ENCODE peak calls at places on chromosome 14, in nine cellular contexts. N is heart right ventricle, A is cardiac fibroblast, B is left ventricle myocardium inferior, W is hepatocyte, Y is fibroblast of lung, P is keratinocyte, H is transverse colon, J is A549. X is an unnamed sample.

GRCh38 chr14:68631691-68632590 is 160.9 kb downstream of the ZFP36L1 start:
- DNase-seq in N (no peak), Y (no peak), A (no peak), W (no peak), P (no peak), B (no peak), J (no peak), H (no peak), X (no peak)

GRCh38 chr14:58805057-58805456 is 167.3 kb downstream of the DACT1 start:
- DNase-seq in A (no peak), Y (peak), J (no peak), W (no peak), H (no peak), N (no peak), B (no peak), P (no peak), X (peak)

GRCh38 chr14:74917200-74917543 is 5.9 kb downstream of the RPS6KL1 start:
- DNase-seq in J (no peak), P (no peak), W (no peak), Y (no peak), H (no peak), N (no peak), B (no peak), A (no peak), X (no peak)

GRCh38 chr14:51203881-51204280 is 36.2 kb upstream of the TMX1 start:
- DNase-seq in A (no peak), B (no peak), N (no peak), H (no peak), Y (no peak), W (no peak), P (no peak), J (no peak), X (no peak)

GRCh38 chr14:68807987-68808386 is 15.1 kb upstream of the ZFP36L1 start:
- DNase-seq in A (no peak), Y (no peak), P (no peak), W (peak), J (no peak), N (no peak), H (no peak), B (no peak), X (no peak)

GRCh38 chr14:21264025-21264801 is 5.0 kb downstream of the HNRNPC start:
- DNase-seq in W (no peak), J (no peak), P (peak), A (peak), B (no peak), Y (peak), H (no peak), N (no peak), X (no peak)

GRCh38 chr14:67971627-67972625 is 152.3 kb downstream of the RAD51B start:
- DNase-seq in Y (no peak), N (no peak), H (no peak), B (no peak), P (peak), W (no peak), J (peak), A (peak), X (no peak)

GRCh38 chr14:64465856-64466554 is 706 bp downstream of the AKAP5 start:
- DNase-seq in W (peak), N (peak), H (no peak), Y (peak), J (peak), B (no peak), P (no peak), A (peak), X (peak)

GRCh38 chr14:67240168-67240932 is 885 bp upstream of the PALS1 start:
- DNase-seq in N (peak), A (peak), Y (no peak), H (peak), P (no peak), W (peak), B (peak), J (peak), X (peak)

GRCh38 chr14:64736271-64737131 is 32.3 kb downstream of the PLEKHG3 start:
- DNase-seq in H (peak), W (peak), B (peak), J (no peak), A (no peak), N (no peak), Y (no peak), P (no peak), X (no peak)

GRCh38 chr14:52640137-52640536 is 55.2 kb downstream of the ERO1A start:
- DNase-seq in B (no peak), A (no peak), P (no peak), N (no peak), J (no peak), W (no peak), Y (no peak), H (no peak), X (no peak)

GRCh38 chr14:50947446-50947845 is 3.2 kb upstream of the PYGL start:
- DNase-seq in J (no peak), Y (peak), P (no peak), H (no peak), W (no peak), N (no peak), A (no peak), B (no peak), X (no peak)

GRCh38 chr14:86321151-86321550 is 791.2 kb downstream of the FLRT2 start:
- DNase-seq in Y (peak), J (no peak), P (no peak), B (no peak), H (no peak), W (no peak), A (no peak), N (no peak), X (no peak)

GRCh38 chr14:102392506-102392905 is 29.8 kb downstream of the TECPR2 start:
- DNase-seq in J (no peak), Y (no peak), P (no peak), B (no peak), N (no peak), A (no peak), H (no peak), W (no peak), X (no peak)

GRCh38 chr14:99649643-99650042 is 4.7 kb downstream of the HHIPL1 start:
- DNase-seq in Y (no peak), N (no peak), B (no peak), H (no peak), W (no peak), A (no peak), P (no peak), J (no peak), X (no peak)

GRCh38 chr14:74109369-74109768 is 24.6 kb downstream of the LIN52 start:
- DNase-seq in W (no peak), P (no peak), A (peak), B (no peak), Y (peak), J (no peak), N (no peak), H (no peak), X (no peak)

GRCh38 chr14:47008732-47009131 is 357.2 kb upstream of the RPL10L start:
- DNase-seq in N (no peak), H (no peak), A (no peak), J (no peak), Y (no peak), P (no peak), B (no peak), W (no peak), X (no peak)

GRCh38 chr14:85024931-85025330 is 505.0 kb upstream of the FLRT2 start:
- DNase-seq in B (no peak), Y (no peak), H (no peak), A (peak), J (no peak), N (no peak), W (no peak), P (no peak), X (peak)

GRCh38 chr14:54083549-54084239 is 127.1 kb upstream of the BMP4 start:
- DNase-seq in Y (no peak), H (no peak), N (no peak), P (no peak), A (no peak), B (no peak), W (no peak), J (no peak), X (no peak)

GRCh38 chr14:23174266-23174665 is 9.2 kb downstream of the SLC7A8 start:
- DNase-seq in A (peak), J (no peak), P (no peak), B (no peak), N (no peak), H (no peak), W (peak), Y (peak), X (no peak)

GRCh38 chr14:100529561-100530031 is 57.6 kb downstream of the BEGAIN start:
- DNase-seq in H (no peak), N (peak), Y (no peak), P (no peak), B (peak), J (no peak), A (no peak), W (peak), X (peak)

GRCh38 chr14:37369446-37369845 is 171.7 kb downstream of the MIPOL1 start:
- DNase-seq in Y (no peak), N (no peak), P (no peak), B (no peak), H (no peak), W (no peak), A (no peak), J (peak), X (no peak)

GRCh38 chr14:39217214-39217879 is 16.4 kb upstream of the MIA2 start:
- DNase-seq in N (no peak), A (peak), Y (no peak), H (no peak), W (no peak), B (no peak), J (peak), P (peak), X (no peak)

GRCh38 chr14:99573436-99574098 is 30.4 kb downstream of the CCDC85C start:
- DNase-seq in P (no peak), W (no peak), J (no peak), H (no peak), A (no peak), B (no peak), Y (no peak), N (no peak), X (no peak)

GRCh38 chr14:99198746-99199145 is 73.3 kb downstream of the BCL11B start:
- DNase-seq in A (no peak), J (no peak), W (no peak), N (no peak), B (no peak), H (no peak), P (no peak), Y (no peak), X (no peak)

GRCh38 chr14:95858893-95859292 is 17.7 kb upstream of the TUNAR start:
- DNase-seq in J (no peak), H (no peak), B (no peak), W (no peak), N (no peak), Y (no peak), P (no peak), A (no peak), X (no peak)

GRCh38 chr14:23145794-23146422 is 26.9 kb upstream of the CEBPE start:
- DNase-seq in J (peak), H (no peak), N (no peak), P (no peak), A (no peak), B (no peak), Y (peak), W (peak), X (no peak)

GRCh38 chr14:30005114-30005698 is 77.6 kb upstream of the PRKD1 start:
- DNase-seq in Y (peak), P (no peak), J (peak), W (peak), H (no peak), N (no peak), B (no peak), A (peak), X (peak)

GRCh38 chr14:100440207-100440631 is 117.1 kb downstream of the SLC25A47 start:
- DNase-seq in H (peak), B (peak), A (peak), Y (peak), W (peak), J (peak), N (peak), P (peak), X (peak)

GRCh38 chr14:103008126-103008525 is 49.2 kb downstream of the CDC42BPB start:
- DNase-seq in W (no peak), Y (no peak), A (no peak), P (no peak), J (no peak), B (no peak), N (no peak), H (no peak), X (no peak)

GRCh38 chr14:42563313-42563712 is 956.6 kb downstream of the LRFN5 start:
- DNase-seq in A (no peak), J (no peak), Y (no peak), W (no peak), H (no peak), B (no peak), N (no peak), P (no peak), X (no peak)

GRCh38 chr14:71703477-71703876 is 228.8 kb upstream of the RGS6 start:
- DNase-seq in P (no peak), Y (peak), J (no peak), H (no peak), W (no peak), A (peak), B (no peak), N (peak), X (no peak)

GRCh38 chr14:38042356-38042755 is 165.3 kb upstream of the SSTR1 start:
- DNase-seq in P (no peak), J (peak), W (peak), Y (peak), N (no peak), H (no peak), A (peak), B (no peak), X (peak)

GRCh38 chr14:85607571-85608219 is 77.8 kb downstream of the FLRT2 start:
- DNase-seq in W (peak), A (peak), Y (peak), N (no peak), J (peak), P (peak), B (no peak), H (no peak), X (no peak)

GRCh38 chr14:49306152-49306751 is 279.9 kb downstream of the RPS29 start:
- DNase-seq in N (no peak), J (peak), B (no peak), W (peak), H (no peak), A (peak), P (no peak), Y (peak), X (no peak)

GRCh38 chr14:104172880-104173279 is 34.5 kb downstream of the KIF26A start:
- DNase-seq in H (no peak), P (no peak), A (no peak), Y (no peak), B (no peak), W (no peak), N (no peak), J (no peak), X (no peak)

GRCh38 chr14:104169765-104170113 is 31.4 kb downstream of the KIF26A start:
- DNase-seq in H (no peak), J (no peak), P (no peak), A (no peak), B (peak), W (no peak), N (peak), Y (no peak), X (no peak)

GRCh38 chr14:104172349-104172748 is 34.0 kb downstream of the KIF26A start:
- DNase-seq in A (no peak), N (no peak), P (no peak), J (no peak), W (no peak), H (no peak), B (no peak), Y (no peak), X (no peak)

GRCh38 chr14:104171948-104172347 is 33.6 kb downstream of the KIF26A start:
- DNase-seq in A (no peak), N (peak), W (no peak), Y (no peak), P (no peak), J (no peak), B (peak), H (no peak), X (no peak)

GRCh38 chr14:104171029-104171697 is 32.8 kb downstream of the KIF26A start:
- DNase-seq in P (no peak), B (no peak), W (peak), J (no peak), Y (no peak), H (no peak), A (no peak), N (no peak), X (no peak)
- H3K4me3 ChIP-seq in P (no peak), B (peak), W (no peak), J (no peak), Y (no peak), H (no peak), A (no peak), N (peak), X (no peak)

GRCh38 chr14:60637490-60638452 is 11.5 kb downstream of the SIX1 start:
- DNase-seq in J (no peak), H (no peak), N (no peak), B (no peak), Y (peak), A (peak), P (no peak), W (peak), X (no peak)

GRCh38 chr14:60640859-60641721 is 8.2 kb downstream of the SIX1 start:
- DNase-seq in W (no peak), B (no peak), H (no peak), Y (no peak), J (no peak), N (no peak), P (no peak), A (no peak), X (no peak)

GRCh38 chr14:60634153-60634552 is 15.1 kb downstream of the SIX1 start:
- DNase-seq in A (no peak), B (no peak), N (no peak), Y (no peak), P (no peak), W (no peak), H (no peak), J (no peak), X (no peak)

GRCh38 chr14:60639677-60640076 is 9.6 kb downstream of the SIX1 start:
- DNase-seq in B (no peak), J (no peak), H (no peak), N (no peak), W (no peak), Y (no peak), A (no peak), P (no peak), X (no peak)

DNA sequence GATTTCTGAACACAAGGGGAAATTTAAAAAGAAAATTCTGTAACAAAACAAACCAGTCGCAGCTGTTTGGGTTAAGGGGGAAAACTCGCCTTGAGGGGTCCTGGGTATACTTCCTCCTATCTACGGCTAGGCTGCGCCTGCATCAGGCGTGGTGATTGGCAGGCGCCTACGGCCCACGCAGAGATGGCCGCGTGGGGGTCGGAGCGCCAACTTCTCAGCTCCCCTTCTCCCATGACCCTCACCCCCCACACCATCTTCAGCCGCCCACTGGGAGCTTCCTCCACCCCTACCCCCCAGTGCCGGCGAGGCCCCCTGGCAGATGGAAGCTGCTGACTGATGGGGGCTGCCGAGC is 12.2 kb downstream of the SIX1 start:
- DNase-seq in Y (no peak), A (no peak), P (no peak), J (no peak), N (no peak), B (no peak), W (no peak), H (no peak), X (no peak)
- H3K4me3 ChIP-seq in Y (no peak), A (no peak), P (no peak), J (no peak), N (peak), B (peak), W (no peak), H (peak), X (no peak)

GRCh38 chr14:90061849-90062794 is at the start of gene KCNK13:
- DNase-seq in N (no peak), A (no peak), H (peak), W (peak), J (peak), Y (no peak), B (peak), P (no peak), X (no peak)
- H3K4me3 ChIP-seq in N (peak), A (peak), H (peak), W (peak), J (peak), Y (peak), B (peak), P (peak), X (no peak)

DNA sequence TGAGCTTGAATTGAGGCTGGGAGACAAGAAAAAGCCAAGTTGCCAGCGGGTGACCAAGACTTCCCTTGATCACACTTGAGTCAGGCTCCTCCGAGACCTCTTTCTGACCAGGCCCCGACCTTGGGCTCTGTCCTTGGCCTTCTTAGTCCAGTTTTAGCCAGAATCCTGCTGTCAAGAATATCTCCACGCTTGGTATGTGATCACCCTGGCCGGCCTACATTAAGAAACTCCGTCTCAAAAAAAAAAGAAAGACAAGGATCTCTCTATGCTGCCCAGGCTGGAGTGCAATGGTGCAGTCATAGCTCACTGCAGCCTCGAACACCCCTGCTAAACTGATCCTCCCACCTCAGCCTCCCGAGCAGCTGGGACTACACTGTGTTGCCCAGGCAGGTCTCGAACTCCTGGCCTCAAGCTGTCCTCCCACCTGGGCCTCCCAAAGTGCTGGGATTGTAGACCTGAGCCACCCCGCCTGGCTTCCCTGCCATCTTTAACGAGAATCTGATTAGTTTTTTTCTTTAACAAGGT is 1.0 kb upstream of the ITPK1 start:
- DNase-seq in W (no peak), A (no peak), B (no peak), J (no peak), H (no peak), P (no peak), Y (no peak), N (no peak), X (peak)
- H3K4me3 ChIP-seq in W (peak), A (peak), B (peak), J (peak), H (peak), P (peak), Y (no peak), N (peak), X (no peak)

DNA sequence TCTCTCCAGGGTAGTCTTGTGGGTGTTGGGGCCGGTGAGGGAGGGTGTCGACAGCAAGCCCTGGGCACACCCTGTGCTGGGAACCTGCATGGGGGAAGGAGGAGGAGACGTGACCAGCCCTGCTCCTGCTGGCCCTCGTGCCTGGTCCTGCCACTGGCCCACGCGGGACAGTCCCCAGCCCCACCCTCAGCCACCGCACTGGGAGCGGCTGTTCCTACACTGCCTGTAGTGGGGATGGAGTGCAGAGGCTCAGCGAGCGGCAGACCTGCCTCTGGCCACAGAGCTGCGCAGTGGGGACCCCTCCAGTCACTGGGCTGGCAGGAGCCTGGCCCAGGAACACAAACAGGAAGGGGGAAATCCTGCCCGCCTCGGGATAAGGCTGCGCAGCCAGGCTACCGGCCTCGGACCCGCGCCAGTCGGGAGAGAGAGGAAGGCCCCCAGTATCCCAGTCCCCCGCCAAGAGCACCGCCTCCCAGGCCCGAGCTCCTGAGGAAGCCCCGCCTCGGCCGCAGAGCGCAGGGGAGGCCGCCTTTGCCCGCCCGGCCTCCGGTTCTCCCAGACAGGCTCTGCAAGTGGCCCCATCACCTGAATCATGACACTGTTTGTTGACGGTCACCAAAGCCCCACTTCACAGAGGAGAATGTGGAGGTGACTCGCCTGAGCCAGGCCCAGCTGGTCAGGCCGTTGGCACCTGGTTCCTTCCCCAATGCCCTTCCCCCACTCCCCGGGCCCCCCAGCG is 10.6 kb downstream of the AHNAK2 start:
- DNase-seq in B (peak), J (peak), Y (peak), P (no peak), N (peak), A (peak), W (peak), H (no peak), X (no peak)
- H3K4me3 ChIP-seq in B (peak), J (peak), Y (peak), P (peak), N (peak), A (peak), W (peak), H (peak), X (no peak)

X was measured in adrenal gland.